ENCODE peak calls at places on chromosomes 5 and 9, in six cellular contexts. U is GM12878, F is K562, O is HCT116, P is HepG2, H is H1. I is an unnamed sample.

GRCh38 chr5:173727839-173728778 is 111.7 kb upstream of the BOD1 start:
- DNase-seq in H (no peak), U (no peak), F (no peak), O (no peak), P (peak; percentile 70), I (no peak)

GRCh38 chr5:21646469-21646868 is 1206.7 kb downstream of the CDH12 start:
- DNase-seq in P (no peak), H (no peak), F (no peak), U (no peak), O (no peak), I (no peak)

GRCh38 chr5:113179156-113179555 is 202.6 kb downstream of the DCP2 start:
- DNase-seq in P (no peak), U (no peak), O (no peak), F (no peak), H (no peak), I (peak; percentile 33)

GRCh38 chr9:91177661-91178280 is 183.9 kb downstream of the AUH start:
- DNase-seq in F (no peak), P (no peak), U (no peak), O (no peak), H (no peak), I (no peak)

GRCh38 chr5:92704590-92704989 is 876.4 kb downstream of the NR2F1-AS1 start:
- DNase-seq in P (no peak), O (no peak), U (no peak), F (no peak), H (no peak), I (no peak)

GRCh38 chr9:130794923-130795495 is 40.0 kb upstream of the ABL1 start:
- DNase-seq in F (no peak), U (no peak), P (no peak), O (no peak), H (no peak), I (no peak)

GRCh38 chr9:21070171-21070571 is 7.6 kb downstream of the IFNB1 start:
- DNase-seq in O (peak; percentile 16), F (no peak), U (no peak), H (no peak), P (no peak), I (no peak)

GRCh38 chr5:67002832-67003231 is 193.8 kb downstream of the CD180 start:
- DNase-seq in O (no peak), U (no peak), F (no peak), P (peak; percentile 19), H (no peak), I (no peak)

GRCh38 chr9:95516736-95517558 is at the start of gene PTCH1:
- DNase-seq in O (no peak), F (peak; percentile 78), U (no peak), P (no peak), H (no peak), I (peak; percentile 83)

GRCh38 chr5:128534729-128535128 is 3.3 kb downstream of the FBN2 start:
- DNase-seq in P (no peak), H (no peak), O (no peak), F (no peak), U (no peak), I (no peak)

GRCh38 chr5:103466494-103466893 is 96.1 kb downstream of the NUDT12 start:
- DNase-seq in P (no peak), U (no peak), H (no peak), O (no peak), F (no peak), I (no peak)

GRCh38 chr5:123474238-123474637 is 37.7 kb upstream of the CSNK1G3 start:
- DNase-seq in U (no peak), F (no peak), O (no peak), H (no peak), P (no peak), I (no peak)

GRCh38 chr5:153777681-153778080 is 261.0 kb downstream of the FAM114A2 start:
- DNase-seq in U (no peak), H (no peak), P (no peak), F (no peak), O (no peak), I (peak; percentile 73)

GRCh38 chr5:16531063-16531667 is 65.6 kb upstream of the ZNF622 start:
- DNase-seq in H (no peak), F (no peak), P (no peak), O (no peak), U (no peak), I (no peak)

GRCh38 chr5:72523960-72524582 is 16.9 kb upstream of the ZNF366 start:
- DNase-seq in F (peak; percentile 75), P (peak; percentile 25), U (peak; percentile 52), H (no peak), O (peak; percentile 67), I (no peak)

GRCh38 chr5:100901851-100902341 is 1.2 kb downstream of the ST8SIA4 start:
- DNase-seq in O (no peak), U (no peak), P (no peak), H (no peak), F (peak; percentile 1), I (no peak)

GRCh38 chr5:57698785-57699184 is 216.2 kb upstream of the ACTBL2 start:
- DNase-seq in O (peak; percentile 76), F (no peak), P (peak; percentile 42), U (no peak), H (peak; percentile 23), I (no peak)

GRCh38 chr9:118305371-118305770 is 601.2 kb downstream of the TLR4 start:
- DNase-seq in F (no peak), O (no peak), U (no peak), H (no peak), P (no peak), I (no peak)

GRCh38 chr5:150339841-150340240 is 17.7 kb upstream of the TCOF1 start:
- DNase-seq in O (no peak), U (no peak), H (no peak), P (no peak), F (no peak), I (no peak)
- TF ChIP-seq YY1 in O (no peak), U (no peak), H (no peak), P (no peak), F (no peak), I (no peak)

DNA sequence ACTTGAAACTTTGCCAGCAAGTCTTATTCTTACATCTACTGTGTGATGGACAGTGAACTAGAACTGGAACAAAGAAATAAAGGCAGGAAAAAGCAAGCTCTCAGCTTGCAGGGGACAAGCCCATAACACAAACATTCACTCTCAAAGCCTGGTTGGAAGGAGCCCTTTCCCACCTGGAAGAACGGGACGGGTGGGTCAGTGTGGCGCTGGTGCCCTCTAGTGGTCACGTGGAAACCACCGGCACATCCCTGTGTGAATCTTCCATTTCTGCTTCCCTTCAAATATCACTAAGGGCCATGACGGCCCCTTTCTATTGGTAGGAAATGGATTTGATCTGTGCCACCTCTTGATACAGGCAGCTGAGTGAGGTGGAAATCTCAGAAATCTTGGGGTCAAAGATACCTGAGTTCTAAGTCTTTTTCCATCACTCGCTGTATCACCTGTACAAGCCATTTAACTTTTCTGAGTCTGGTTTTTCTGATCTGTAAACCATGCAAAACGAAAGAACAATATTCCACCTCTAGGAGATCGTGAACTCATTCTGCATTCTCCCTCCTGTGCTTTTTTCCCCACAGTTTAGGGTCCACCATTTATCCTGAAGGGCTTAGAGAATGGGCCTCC is 211.6 kb downstream of the MSX2 start:
- DNase-seq in O (peak; percentile 51), H (peak; percentile 57), P (peak; percentile 37), F (peak; percentile 53), U (no peak), I (peak; percentile 80)
- TF ChIP-seq MAX in O (no peak), H (peak; percentile 29), P (no peak), F (no peak), U (no peak), I (no peak)

GRCh38 chr5:80268916-80269315 is 13.1 kb upstream of the SERINC5 start:
- DNase-seq in H (no peak), P (no peak), U (no peak), F (no peak), O (no peak), I (no peak)
- TF ChIP-seq YY1 in H (no peak), P (no peak), U (no peak), F (no peak), O (no peak), I (no peak)

GRCh38 chr5:963310-963672 is 45.3 kb upstream of the NKD2 start:
- DNase-seq in F (no peak), U (no peak), H (no peak), P (no peak), O (no peak), I (no peak)
- TF ChIP-seq MAX in F (no peak), U (no peak), H (no peak), P (no peak), O (no peak), I (no peak)

DNA sequence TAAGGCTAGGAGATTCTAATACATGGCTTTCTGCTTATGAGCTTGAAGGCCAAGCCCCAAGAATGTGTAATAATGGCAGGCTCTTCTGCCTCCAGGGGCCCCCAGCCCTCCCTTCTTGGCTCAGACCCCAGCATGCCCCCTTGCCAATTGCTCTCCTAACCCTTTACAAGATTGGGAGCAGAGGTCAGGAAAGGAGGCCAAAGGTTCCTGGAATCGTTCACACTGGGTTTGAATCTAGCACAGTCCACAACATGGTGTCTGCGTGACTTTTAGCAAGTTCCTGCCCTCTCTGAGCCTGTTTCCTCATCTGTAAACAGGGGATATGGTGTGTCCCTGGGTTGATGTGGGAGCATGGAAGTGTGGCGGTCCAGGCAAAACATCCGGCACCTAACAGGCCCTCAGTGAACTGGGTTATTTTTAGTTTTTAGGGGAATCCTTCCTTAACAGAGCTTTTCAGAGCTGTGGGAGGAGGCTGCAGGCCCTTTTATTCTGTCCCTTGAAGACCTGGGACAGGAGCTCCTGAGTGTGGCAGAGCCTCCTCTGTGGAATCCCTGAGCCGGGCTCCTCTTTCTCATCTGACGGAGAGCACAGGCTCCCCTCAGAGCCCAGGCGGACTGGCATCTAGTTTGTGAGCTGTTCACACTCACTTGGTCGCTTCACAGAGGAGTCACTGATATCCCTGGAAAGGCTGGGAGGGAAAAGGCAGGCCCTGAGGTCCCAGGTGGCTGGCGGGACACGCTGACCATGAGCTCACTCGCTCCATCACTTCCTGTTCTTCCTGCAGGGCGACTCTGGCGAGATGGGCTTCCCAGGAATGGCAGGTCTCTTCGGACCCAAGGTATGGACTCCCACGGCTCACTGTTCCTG is 23.4 kb upstream of the ORM1 start:
- DNase-seq in U (no peak), H (no peak), F (no peak), P (no peak), O (no peak), I (no peak)
- TF ChIP-seq YY1 in U (no peak), H (no peak), F (no peak), P (no peak), O (no peak), I (no peak)

DNA sequence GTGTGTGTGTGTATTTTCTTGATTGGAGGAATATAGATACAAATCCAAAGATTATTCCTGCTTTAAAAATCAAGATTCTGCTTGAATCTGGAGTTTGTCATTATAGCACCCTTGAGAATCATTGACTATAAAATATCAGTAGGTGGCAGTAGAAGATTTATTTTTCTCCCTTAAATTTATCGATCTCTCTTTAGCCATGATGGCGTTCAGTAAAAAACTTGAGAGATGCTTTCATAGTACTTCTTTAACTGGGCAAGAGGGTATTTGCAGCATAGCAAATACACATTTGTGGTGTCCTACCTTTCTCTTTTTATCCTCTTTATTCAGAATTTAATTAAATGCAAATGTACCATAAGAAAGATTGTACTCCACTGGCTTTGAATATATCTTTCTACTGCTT is 307.7 kb downstream of the ADGRV1 start:
- DNase-seq in U (no peak), O (peak; percentile 27), P (peak; percentile 40), H (no peak), F (peak; percentile 18), I (peak; percentile 48)
- TF ChIP-seq MAX in U (no peak), O (no peak), P (no peak), H (no peak), F (no peak), I (no peak)

GRCh38 chr9:135811796-135812195 is 95.5 kb downstream of the CAMSAP1 start:
- DNase-seq in H (no peak), P (no peak), U (no peak), O (no peak), F (no peak), I (peak; percentile 61)
- TF ChIP-seq YY1 in H (no peak), P (no peak), U (no peak), O (no peak), F (no peak), I (no peak)

I was measured in SK-N-SH.